ENCODE peak calls at places on chromosome 2, in ten cellular contexts. K is HT1080; U is NCI-H2081; A is HEK293T; F is glutamatergic neuron; J is iPS-NIHi11; W is MG63; N is HepG2; G is CD8-positive, alpha-beta memory T cell; H is effector memory CD4-positive, alpha-beta T cell. Z is an unnamed sample.
A peak's percentile ranks its signal among the peaks of the same experiment; 100 is the strongest.

GRCh38 chr2:12587729-12588522 is 128.8 kb upstream of the TRIB2 start:
- DNase-seq in N (no peak), J (no peak), F (no peak), A (no peak), G (no peak), U (no peak), K (peak; percentile 81), W (peak; percentile 97), H (no peak), Z (no peak)

GRCh38 chr2:47867205-47867604 is 39.1 kb downstream of the FBXO11 start:
- DNase-seq in J (peak; percentile 13), N (no peak), U (no peak), K (peak; percentile 80), F (no peak), W (peak; percentile 38), A (no peak), G (no peak), H (no peak), Z (no peak)

GRCh38 chr2:10720306-10720705 is 1.1 kb upstream of the ATP6V1C2 start:
- DNase-seq in W (no peak), A (no peak), J (no peak), H (no peak), N (no peak), U (no peak), K (no peak), F (no peak), G (no peak), Z (no peak)

GRCh38 chr2:217673555-217674088 is 329.2 kb downstream of the TNS1 start:
- DNase-seq in A (no peak), W (no peak), U (no peak), J (no peak), F (no peak), H (no peak), N (no peak), G (no peak), K (no peak), Z (no peak)

GRCh38 chr2:238426568-238427434 is at the start of gene ASB1:
- DNase-seq in K (peak; percentile 93), W (peak; percentile 89), U (peak; percentile 60), N (peak; percentile 73), A (peak; percentile 79), J (peak; percentile 97), H (peak; percentile 64), F (peak; percentile 92), G (peak; percentile 72), Z (peak; percentile 85)

GRCh38 chr2:160278101-160278888 is 78.2 kb upstream of the ITGB6 start:
- DNase-seq in K (no peak), H (no peak), J (no peak), G (no peak), F (peak; percentile 24), N (no peak), W (no peak), A (no peak), U (no peak), Z (no peak)

GRCh38 chr2:233063976-233064411 is 3.9 kb downstream of the INPP5D start:
- DNase-seq in N (peak; percentile 58), F (no peak), U (no peak), K (no peak), H (no peak), G (no peak), J (no peak), W (no peak), A (no peak), Z (no peak)

GRCh38 chr2:165634855-165635254 is 159.2 kb downstream of the GALNT3 start:
- DNase-seq in A (peak; percentile 25), U (peak; percentile 89), W (peak; percentile 9), G (no peak), J (peak; percentile 63), K (no peak), F (peak; percentile 53), N (no peak), H (no peak), Z (no peak)

GRCh38 chr2:153532160-153532559 is 53.6 kb upstream of the RPRM start:
- DNase-seq in G (no peak), W (no peak), F (no peak), J (no peak), K (no peak), N (no peak), A (no peak), H (no peak), U (no peak), Z (no peak)

GRCh38 chr2:216049452-216049851 is 32.2 kb downstream of the PECR start:
- DNase-seq in F (no peak), H (no peak), K (no peak), G (no peak), N (peak; percentile 44), W (no peak), A (no peak), U (no peak), J (no peak), Z (no peak)